ENCODE peak calls at places on chromosomes 16 and 17, in four cellular contexts. L is upper lobe of right lung, S is mammary epithelial cell, Y is tibial nerve. I is an unnamed sample.

GRCh38 chr17:12680407-12680897 is 14.8 kb downstream of the MYOCD start:
- DNase-seq in Y (no peak), L (no peak), S (no peak), I (no peak)

GRCh38 chr17:57242148-57242547 is 14.2 kb upstream of the MSI2 start:
- DNase-seq in Y (no peak), L (no peak), S (no peak), I (no peak)

GRCh38 chr17:64964796-64965195 is 45.5 kb upstream of the LRRC37A3 start:
- DNase-seq in Y (no peak), L (no peak), S (no peak), I (no peak)

GRCh38 chr16:31876955-31877828 is 3.6 kb downstream of the ZNF267 start:
- DNase-seq in S (peak; percentile 98), Y (no peak), L (no peak), I (no peak)

GRCh38 chr16:63038563-63039131 is 1002.4 kb upstream of the CDH8 start:
- DNase-seq in Y (no peak), S (no peak), L (no peak), I (no peak)

GRCh38 chr17:75812096-75813001 is 27.7 kb downstream of the UNK start:
- DNase-seq in S (no peak), L (no peak), Y (no peak), I (no peak)

GRCh38 chr16:85176541-85177447 is 64.5 kb upstream of the CIBAR2 start:
- DNase-seq in L (no peak), Y (no peak), S (no peak), I (no peak)

GRCh38 chr17:31926100-31926729 is 10.6 kb upstream of the SUZ12 start:
- DNase-seq in S (no peak), L (no peak), Y (no peak), I (no peak)

GRCh38 chr17:79355186-79355585 is 255.7 kb downstream of the RBFOX3 start:
- DNase-seq in S (no peak), L (no peak), Y (no peak), I (no peak)

GRCh38 chr16:57764006-57764340 is 28.4 kb downstream of the KATNB1 start:
- DNase-seq in L (no peak), Y (no peak), S (no peak), I (no peak)

GRCh38 chr17:15342460-15342859 is 1.1 kb upstream of the TEKT3 start:
- DNase-seq in L (no peak), S (no peak), Y (no peak), I (no peak)

GRCh38 chr16:79599837-79600635 is 501 bp downstream of the MAF start:
- DNase-seq in L (peak; percentile 85), Y (no peak), S (peak; percentile 54), I (peak; percentile 75)

GRCh38 chr17:31564883-31565297 is 173.4 kb downstream of the RAB11FIP4 start:
- DNase-seq in Y (no peak), L (no peak), S (peak; percentile 26), I (no peak)

GRCh38 chr16:56732366-56732765 is 2.4 kb downstream of the NUP93 start:
- DNase-seq in S (no peak), Y (no peak), L (no peak), I (no peak)

GRCh38 chr17:80393491-80393890 is 21.5 kb upstream of the ENDOV start:
- DNase-seq in S (no peak), Y (no peak), L (no peak), I (no peak)

GRCh38 chr16:73213761-73214480 is 166.0 kb upstream of the ZFHX3 start:
- DNase-seq in L (no peak), Y (no peak), S (no peak), I (no peak)

GRCh38 chr16:84115919-84116719 is 623 bp downstream of the MBTPS1 start:
- DNase-seq in S (peak; percentile 44), L (no peak), Y (no peak), I (peak; percentile 60)

GRCh38 chr16:57944961-57945739 is 25.8 kb downstream of the CNGB1 start:
- DNase-seq in S (no peak), Y (no peak), L (no peak), I (no peak)

GRCh38 chr17:28993013-28993600 is 12.7 kb downstream of the SEZ6 start:
- DNase-seq in S (peak; percentile 14), Y (no peak), L (no peak), I (no peak)

GRCh38 chr17:55726440-55726839 is 3.8 kb upstream of the TMEM100 start:
- DNase-seq in Y (peak; percentile 71), S (peak; percentile 68), L (no peak), I (peak; percentile 48)

GRCh38 chr17:27207073-27207511 is 86.8 kb upstream of the WSB1 start:
- DNase-seq in L (no peak), S (peak; percentile 70), Y (no peak), I (no peak)

GRCh38 chr17:50558955-50559614 is 1.4 kb upstream of the CACNA1G start:
- DNase-seq in L (peak; percentile 74), S (no peak), Y (no peak), I (no peak)

GRCh38 chr17:29238133-29238850 is 8.4 kb upstream of the CRYBA1 start:
- DNase-seq in Y (no peak), L (no peak), S (peak; percentile 12), I (no peak)

GRCh38 chr17:18997650-18998196 is 6.8 kb downstream of the FAM83G start:
- DNase-seq in Y (no peak), L (no peak), S (no peak), I (no peak)

GRCh38 chr17:9676742-9677387 is 31.5 kb downstream of the USP43 start:
- DNase-seq in L (no peak), Y (no peak), S (peak; percentile 99), I (no peak)

GRCh38 chr17:4789701-4789950 is 862 bp downstream of the GLTPD2 start:
- DNase-seq in L (no peak), S (no peak), Y (no peak), I (no peak)

GRCh38 chr17:78806451-78806850 is 24.4 kb upstream of the CYTH1 start:
- DNase-seq in Y (no peak), S (no peak), L (no peak), I (no peak)

GRCh38 chr17:4537451-4538235 is 17.5 kb downstream of the MYBBP1A start:
- DNase-seq in Y (no peak), S (no peak), L (no peak), I (no peak)

GRCh38 chr16:89999831-90000574 is 19.3 kb downstream of the DBNDD1 start:
- DNase-seq in L (no peak), S (no peak), Y (no peak), I (no peak)
- TF ChIP-seq CTCF in L (peak; percentile 9), S (no peak), Y (no peak), I (no peak)

GRCh38 chr16:55656695-55657092 is 906 bp downstream of the SLC6A2 start:
- DNase-seq in Y (no peak), L (no peak), S (no peak), I (no peak)
- H3K4me3 ChIP-seq in Y (peak overlapping the region; percentile 35), L (no peak overlapping the region), S (no peak overlapping the region), I (no peak overlapping the region)

GRCh38 chr16:10923146-10923649 is 19.1 kb downstream of the DEXI start:
- DNase-seq in Y (no peak), S (no peak), L (no peak), I (no peak)

GRCh38 chr16:10919003-10919351 is 23.3 kb downstream of the DEXI start:
- DNase-seq in Y (no peak), L (no peak), S (no peak), I (no peak)

GRCh38 chr16:10921536-10922327 is 20.5 kb downstream of the DEXI start:
- DNase-seq in Y (no peak), S (no peak), L (no peak), I (no peak)

GRCh38 chr16:10922328-10923145 is 19.7 kb downstream of the DEXI start:
- DNase-seq in L (peak; percentile 90), Y (no peak), S (no peak), I (no peak)

DNA sequence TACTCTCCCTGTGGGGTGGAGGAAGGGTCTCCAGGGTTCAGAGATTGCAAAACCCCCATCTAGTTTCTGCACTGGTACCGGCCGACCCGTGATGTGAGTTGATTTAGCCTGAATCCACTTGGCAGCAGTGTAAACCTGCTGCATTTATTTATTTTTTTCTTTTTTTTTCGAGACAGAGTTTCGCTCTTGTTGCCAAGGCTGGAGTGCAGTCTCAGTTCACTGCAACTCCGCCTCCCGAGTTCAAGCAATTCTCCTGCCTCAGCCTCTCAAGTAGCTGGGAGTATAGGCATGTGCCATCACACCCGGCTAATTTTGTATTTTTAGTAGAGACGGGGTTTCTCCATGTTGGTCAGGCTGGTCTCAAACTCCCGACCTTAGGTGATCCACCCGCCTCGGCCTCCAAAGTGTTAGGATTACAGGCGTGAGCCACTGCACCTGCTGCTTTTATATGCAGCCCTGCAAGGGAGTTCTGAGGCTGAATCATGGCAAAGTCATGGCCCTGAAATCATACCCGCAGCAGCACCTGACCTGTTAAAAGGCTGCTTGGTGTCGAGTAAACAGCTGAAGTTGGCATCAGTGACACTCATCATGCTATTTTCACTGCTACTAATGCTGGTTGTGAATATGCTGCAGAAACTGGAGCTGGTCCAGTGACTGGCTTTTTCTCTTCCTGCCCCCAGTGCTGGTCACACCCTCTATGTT is 21.4 kb downstream of the DEXI start:
- DNase-seq in Y (no peak), L (peak; percentile 61), S (no peak), I (no peak)
- H3K4me1 ChIP-seq in Y (no peaks in the 10 kb centered on the region), L (peaks cover 27% of the 10 kb centered on the region), S (peaks cover 7% of the 10 kb centered on the region), I (no peaks in the 10 kb centered on the region)

GRCh38 chr17:165939-166338 is 15.5 kb downstream of the DOC2B start:
- DNase-seq in Y (no peak), S (no peak), L (no peak), I (no peak)

GRCh38 chr17:164536-165235 is 16.8 kb downstream of the DOC2B start:
- DNase-seq in L (peak; percentile 61), S (peak; percentile 4), Y (no peak), I (no peak)

GRCh38 chr17:161481-161880 is 20.0 kb downstream of the DOC2B start:
- DNase-seq in S (no peak), L (no peak), Y (no peak), I (no peak)

GRCh38 chr17:162689-163088 is 18.8 kb downstream of the DOC2B start:
- DNase-seq in Y (no peak), S (no peak), L (peak; percentile 57), I (no peak)

DNA sequence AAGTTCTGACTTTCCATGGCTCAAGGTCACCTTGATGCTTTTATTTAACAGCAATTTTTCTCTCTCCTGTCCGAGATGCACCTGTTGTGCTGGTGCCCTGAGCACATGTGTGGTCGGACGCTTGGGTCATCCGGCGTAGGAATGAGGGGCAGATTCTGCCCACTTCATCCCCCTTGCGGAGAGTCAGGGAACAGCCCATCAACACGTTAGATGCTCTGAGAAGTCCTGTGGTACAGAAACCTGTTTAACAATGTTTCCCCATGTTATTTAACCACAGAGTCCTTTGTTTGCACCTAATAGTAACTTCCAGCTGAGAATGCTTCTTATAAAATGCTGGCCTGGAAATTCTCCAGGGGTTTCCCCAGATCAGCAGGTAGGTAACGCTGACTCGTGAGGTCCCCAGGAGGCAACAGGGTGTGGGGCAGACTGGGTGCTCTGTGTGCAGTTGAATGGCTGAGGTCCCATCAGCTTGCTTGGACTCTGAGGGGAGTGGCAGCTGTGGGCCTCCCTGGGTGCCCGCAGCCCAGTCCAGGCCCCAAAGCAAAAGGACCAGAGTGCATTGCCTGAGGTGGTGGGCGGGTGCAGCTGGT is 17.8 kb downstream of the DOC2B start:
- DNase-seq in L (no peak), S (peak; percentile 20), Y (no peak), I (no peak)
- TF ChIP-seq CTCF in L (no peak), S (no peak), Y (no peak), I (no peak)

GRCh38 chr16:1911467-1912214 is 6.6 kb downstream of the HS3ST6 start:
- DNase-seq in L (no peak), Y (no peak), S (no peak), I (no peak)
- H3K4me3 ChIP-seq in L (no peak overlapping the region), Y (no peak overlapping the region), S (no peak overlapping the region), I (no peak overlapping the region)

GRCh38 chr16:69071036-69071435 is 34.4 kb upstream of the HAS3 start:
- DNase-seq in S (no peak), L (no peak), Y (no peak), I (no peak)
- H3K4me1 ChIP-seq in S (peaks cover 21% of the 10 kb centered on the region), L (no peaks in the 10 kb centered on the region), Y (no peaks in the 10 kb centered on the region), I (peaks cover 5% of the 10 kb centered on the region)